ENCODE peak calls at places on chromosomes 5 and 9, in nine cellular contexts. F is H1, O is A549, E is tibial nerve, S is sigmoid colon, Z is ovary, R is transverse colon, K is stomach, Q is HepG2. V is an unnamed sample.

GRCh38 chr9:69898714-69899209 is 78.1 kb downstream of the CFAP95 start:
- DNase-seq in F (no peak), O (no peak), Z (no peak), R (no peak), E (no peak), Q (peak; percentile 64), K (no peak), S (no peak), V (no peak)

GRCh38 chr9:32587901-32588300 is 14.9 kb upstream of the NDUFB6 start:
- DNase-seq in F (no peak), S (no peak), R (no peak), O (no peak), E (no peak), K (no peak), Z (no peak), Q (no peak), V (no peak)

GRCh38 chr5:133472829-133473228 is 139.5 kb downstream of the FSTL4 start:
- DNase-seq in S (no peak), K (no peak), R (no peak), Q (no peak), O (no peak), F (no peak), Z (no peak), E (no peak), V (peak; percentile 24)

GRCh38 chr9:18791074-18791473 is 241.9 kb downstream of the SAXO1 start:
- DNase-seq in Z (no peak), Q (peak; percentile 39), E (no peak), K (no peak), R (no peak), O (no peak), S (no peak), F (peak; percentile 21), V (no peak)

GRCh38 chr5:93192683-93193082 is 388.3 kb downstream of the NR2F1-AS1 start:
- DNase-seq in Q (no peak), F (no peak), R (no peak), S (no peak), E (no peak), O (no peak), Z (no peak), K (no peak), V (no peak)

GRCh38 chr5:164351245-164351834 is 845.9 kb downstream of the MAT2B start:
- DNase-seq in Q (no peak), F (no peak), Z (no peak), K (no peak), E (no peak), S (no peak), O (no peak), R (no peak), V (no peak)

GRCh38 chr5:116209166-116209565 is 124.3 kb downstream of the COMMD10 start:
- DNase-seq in O (no peak), R (no peak), S (no peak), F (no peak), Q (no peak), E (no peak), K (no peak), Z (no peak), V (no peak)

GRCh38 chr9:114285166-114285867 is 37.6 kb upstream of the ORM1 start:
- DNase-seq in Q (no peak), K (no peak), E (peak; percentile 1), F (no peak), S (peak; percentile 62), Z (peak; percentile 87), O (no peak), R (no peak), V (peak; percentile 74)

GRCh38 chr5:120463991-120464626 is at the start of gene PRR16:
- DNase-seq in Q (no peak), O (peak; percentile 40), Z (peak; percentile 60), R (peak; percentile 13), E (no peak), K (peak; percentile 28), F (peak; percentile 13), S (peak; percentile 64), V (peak; percentile 67)

GRCh38 chr5:85278193-85278592 is 893.5 kb upstream of the EDIL3 start:
- DNase-seq in S (no peak), O (no peak), Q (no peak), K (no peak), E (no peak), R (no peak), F (no peak), Z (no peak), V (no peak)

GRCh38 chr5:1851290-1851934 is 31.3 kb downstream of the IRX4 start:
- DNase-seq in Z (no peak), S (no peak), O (no peak), K (no peak), R (no peak), Q (no peak), E (no peak), F (no peak), V (no peak)

GRCh38 chr9:124778575-124779367 is 1.8 kb downstream of the OLFML2A start:
- DNase-seq in F (no peak), O (no peak), S (peak; percentile 64), E (no peak), R (no peak), Q (no peak), K (peak; percentile 19), Z (no peak), V (no peak)

GRCh38 chr9:35280394-35280793 is 118.6 kb downstream of the UNC13B start:
- DNase-seq in E (no peak), Q (no peak), Z (no peak), F (no peak), K (no peak), R (no peak), S (no peak), O (no peak), V (no peak)

GRCh38 chr9:35286381-35286780 is 124.6 kb downstream of the UNC13B start:
- DNase-seq in F (no peak), K (no peak), R (no peak), Z (no peak), Q (no peak), O (no peak), E (no peak), S (no peak), V (no peak)

GRCh38 chr9:35287986-35288515 is 126.2 kb downstream of the UNC13B start:
- DNase-seq in R (no peak), F (no peak), E (no peak), Z (no peak), K (no peak), S (no peak), O (no peak), Q (no peak), V (no peak)

GRCh38 chr9:35279946-35280345 is 118.1 kb downstream of the UNC13B start:
- DNase-seq in O (no peak), E (no peak), R (no peak), S (no peak), K (no peak), F (no peak), Q (no peak), Z (no peak), V (no peak)

DNA sequence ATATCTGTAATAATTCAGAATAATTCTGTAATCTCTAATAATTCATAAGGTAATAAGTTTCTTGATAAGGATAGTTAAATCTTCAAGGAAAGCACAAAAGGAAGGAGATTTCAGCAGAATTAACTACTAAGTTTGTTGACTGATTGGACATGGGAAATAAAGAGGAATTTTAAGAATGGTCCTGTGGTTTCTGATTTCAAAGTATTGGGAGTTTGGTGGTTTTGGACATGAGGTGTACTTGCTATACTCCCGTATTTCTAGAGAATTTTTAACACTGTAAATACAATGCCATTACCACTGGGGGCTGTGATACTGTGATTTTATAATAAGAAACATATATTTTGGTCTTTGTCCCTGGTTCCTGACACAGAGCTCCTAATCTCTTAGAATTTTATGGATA is 123.9 kb downstream of the UNC13B start:
- DNase-seq in K (no peak), O (no peak), S (no peak), R (no peak), Z (no peak), F (no peak), Q (no peak), E (no peak), V (no peak)
- TF ChIP-seq EP300 in K (no peak), O (no peak), S (no peak), R (no peak), Z (no peak), F (no peak), Q (no peak), E (no peak), V (no peak)

DNA sequence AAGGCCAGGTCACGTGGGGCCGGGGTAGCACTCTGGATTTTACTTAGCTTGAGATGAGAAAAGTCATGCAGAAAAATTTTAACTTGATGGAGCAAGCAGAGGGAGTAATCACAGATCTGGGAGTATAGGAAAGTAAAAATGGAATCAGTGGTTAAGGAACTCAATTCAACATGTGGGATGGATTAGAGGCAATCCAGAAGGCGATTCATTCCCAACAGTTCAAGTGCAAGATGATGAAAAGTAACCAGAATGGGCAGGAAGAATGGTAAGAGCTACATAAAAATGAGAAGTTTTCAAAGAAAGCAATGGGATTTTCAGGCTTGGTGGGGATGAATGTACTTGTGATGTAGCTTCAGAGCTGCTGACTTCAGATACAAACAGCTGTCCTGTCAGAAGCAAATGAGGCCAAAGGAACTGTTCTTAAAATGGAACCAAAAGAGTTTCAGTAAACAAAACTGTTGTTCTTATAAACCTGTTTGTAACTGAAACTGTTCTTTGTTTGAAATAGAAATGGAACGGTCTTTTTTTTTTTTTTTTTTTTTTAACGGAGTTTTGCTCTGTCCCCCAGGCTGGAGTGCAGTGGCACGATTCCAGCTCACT is 5.6 kb upstream of the SEC24A start:
- DNase-seq in Q (no peak), Z (no peak), F (no peak), O (no peak), K (no peak), S (no peak), R (no peak), E (no peak), V (no peak)
- TF ChIP-seq EP300 in Q (no peak), Z (no peak), F (no peak), O (no peak), K (no peak), S (no peak), R (no peak), E (no peak), V (no peak)

GRCh38 chr5:179355976-179356968 is 11.0 kb upstream of the ADAMTS2 start:
- DNase-seq in E (no peak), F (no peak), Z (peak; percentile 51), S (no peak), O (no peak), R (no peak), K (no peak), Q (no peak), V (no peak)
- TF ChIP-seq EP300 in E (peak; percentile 54), F (no peak), Z (no peak), S (no peak), O (no peak), R (no peak), K (peak; percentile 43), Q (no peak), V (no peak)

GRCh38 chr9:27703591-27703990 is 130.3 kb upstream of the C9orf72 start:
- DNase-seq in K (no peak), R (no peak), E (no peak), F (no peak), O (no peak), Q (no peak), Z (no peak), S (no peak), V (no peak)

GRCh38 chr9:27701029-27701428 is 127.7 kb upstream of the C9orf72 start:
- DNase-seq in O (no peak), E (no peak), R (no peak), K (no peak), S (no peak), Q (no peak), F (no peak), Z (no peak), V (no peak)

DNA sequence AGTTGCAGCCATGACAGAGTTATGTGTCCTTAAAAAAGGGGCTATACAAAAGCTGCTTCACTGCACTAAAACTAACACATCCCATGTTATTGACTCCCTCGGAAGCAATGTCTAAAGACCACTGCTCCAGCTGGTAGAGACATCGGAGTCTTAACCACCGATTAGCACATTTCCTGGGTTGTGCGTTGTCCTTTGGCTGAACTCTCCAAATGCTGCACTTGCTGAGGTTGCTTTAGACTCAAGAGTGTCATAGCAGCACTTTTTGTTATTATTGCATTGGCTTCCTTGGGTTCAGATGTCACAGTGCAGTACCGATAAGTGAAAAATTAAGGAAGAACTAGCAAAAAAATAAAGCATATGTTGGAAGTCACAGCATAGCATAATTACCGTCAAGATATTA is 128.4 kb upstream of the C9orf72 start:
- DNase-seq in Q (no peak), Z (peak; percentile 18), R (peak; percentile 18), S (no peak), E (no peak), K (no peak), F (no peak), O (no peak), V (no peak)
- TF ChIP-seq EP300 in Q (no peak), Z (no peak), R (no peak), S (no peak), E (no peak), K (no peak), F (no peak), O (no peak), V (no peak)

V was measured in suprapubic skin.